ENCODE peak calls at places on chromosomes 2 and 18, in eight cellular contexts. O is MM.1S, M is HCT116, X is K562, T is endothelial cell of umbilical vein, W is fibroblast of lung, I is GM23248, A is hepatocyte. D is an unnamed sample.

GRCh38 chr2:126437016-126437415 is 218.9 kb upstream of the GYPC start:
- DNase-seq in O (no peak), M (no peak), X (no peak), T (no peak), W (no peak), I (no peak), A (no peak), D (no peak)

GRCh38 chr18:27780061-27780740 is 396.7 kb downstream of the CDH2 start:
- DNase-seq in O (no peak), M (no peak), X (no peak), T (no peak), W (no peak), I (peak), A (no peak), D (no peak)

GRCh38 chr2:24566630-24567029 is 75.6 kb downstream of the NCOA1 start:
- DNase-seq in O (no peak), M (no peak), X (no peak), T (no peak), W (no peak), I (no peak), A (no peak), D (no peak)

GRCh38 chr2:67581751-67582150 is 184.6 kb downstream of the ETAA1 start:
- DNase-seq in O (no peak), M (no peak), X (peak), T (no peak), W (no peak), I (no peak), A (no peak), D (no peak)

GRCh38 chr2:227766361-227766883 is 20.7 kb downstream of the SCYGR8 start:
- DNase-seq in O (peak), M (peak), X (peak), T (peak), W (peak), I (peak), A (peak), D (peak)

GRCh38 chr2:145845207-145845894 is 1325.4 kb upstream of the ZEB2 start:
- DNase-seq in O (no peak), M (no peak), X (no peak), T (no peak), W (peak), I (peak), A (no peak), D (no peak)

GRCh38 chr2:30178618-30179404 is 32.0 kb downstream of the YPEL5 start:
- DNase-seq in O (no peak), M (no peak), X (peak), T (peak), W (peak), I (peak), A (peak), D (no peak)

GRCh38 chr2:177029501-177029900 is 183.1 kb upstream of the HNRNPA3 start:
- DNase-seq in O (no peak), M (peak), X (no peak), T (no peak), W (no peak), I (no peak), A (no peak), D (no peak)

GRCh38 chr2:221554769-221555510 is 17.2 kb downstream of the EPHA4 start:
- DNase-seq in O (no peak), M (no peak), X (no peak), T (no peak), W (no peak), I (peak), A (no peak), D (no peak)

GRCh38 chr2:53252115-53252514 is 515.5 kb upstream of the CHAC2 start:
- DNase-seq in O (peak), M (no peak), X (no peak), T (peak), W (no peak), I (no peak), A (no peak), D (peak)

GRCh38 chr2:72040629-72041403 is 106.8 kb downstream of the CYP26B1 start:
- DNase-seq in O (no peak), M (no peak), X (no peak), T (no peak), W (no peak), I (peak), A (no peak), D (no peak)

GRCh38 chr2:7815726-7816125 is 866.1 kb upstream of the ID2 start:
- DNase-seq in O (no peak), M (no peak), X (no peak), T (no peak), W (no peak), I (no peak), A (no peak), D (no peak)

GRCh38 chr18:43789234-43790000 is 512.1 kb upstream of the SYT4 start:
- DNase-seq in O (no peak), M (no peak), X (no peak), T (peak), W (peak), I (peak), A (peak), D (no peak)

GRCh38 chr2:191635333-191636234 is 42.4 kb upstream of the NABP1 start:
- DNase-seq in O (peak), M (peak), X (no peak), T (no peak), W (peak), I (peak), A (no peak), D (no peak)

GRCh38 chr2:41894563-41895333 is 153.1 kb upstream of the PKDCC start:
- DNase-seq in O (no peak), M (no peak), X (no peak), T (no peak), W (no peak), I (no peak), A (peak), D (no peak)

GRCh38 chr2:119659601-119660342 is 19.2 kb upstream of the TMEM177 start:
- DNase-seq in O (peak), M (peak), X (peak), T (peak), W (peak), I (peak), A (peak), D (no peak)

GRCh38 chr18:48295586-48296311 is 113.4 kb downstream of the ZBTB7C start:
- DNase-seq in O (no peak), M (no peak), X (peak), T (no peak), W (peak), I (peak), A (peak), D (no peak)

GRCh38 chr2:73947412-73948018 is 20.8 kb downstream of the DGUOK start:
- DNase-seq in O (no peak), M (no peak), X (no peak), T (no peak), W (no peak), I (no peak), A (no peak), D (no peak)

GRCh38 chr2:219592721-219593120 is 4.9 kb upstream of the STK11IP start:
- DNase-seq in O (no peak), M (no peak), X (no peak), T (no peak), W (no peak), I (no peak), A (no peak), D (no peak)

GRCh38 chr2:238456966-238457926 is 30.5 kb downstream of the ASB1 start:
- DNase-seq in O (no peak), M (no peak), X (no peak), T (no peak), W (no peak), I (no peak), A (no peak), D (no peak)

GRCh38 chr2:177380181-177380580 is 12.4 kb upstream of the AGPS start:
- DNase-seq in O (no peak), M (no peak), X (no peak), T (no peak), W (no peak), I (no peak), A (no peak), D (no peak)

GRCh38 chr18:46903406-46903805 is 13.9 kb downstream of the PIAS2 start:
- DNase-seq in O (no peak), M (no peak), X (no peak), T (no peak), W (no peak), I (no peak), A (no peak), D (no peak)

GRCh38 chr2:65366595-65367125 is 65.7 kb downstream of the SPRED2 start:
- DNase-seq in O (no peak), M (peak), X (peak), T (peak), W (peak), I (peak), A (peak), D (peak)

GRCh38 chr2:23363268-23363667 is 21.7 kb upstream of the KLHL29 start:
- DNase-seq in O (no peak), M (no peak), X (no peak), T (no peak), W (no peak), I (no peak), A (no peak), D (no peak)

GRCh38 chr2:68709421-68709911 is 25.1 kb upstream of the ARHGAP25 start:
- DNase-seq in O (peak), M (peak), X (peak), T (peak), W (peak), I (peak), A (peak), D (no peak)

GRCh38 chr2:128681351-128681906 is 362.8 kb upstream of the HS6ST1 start:
- DNase-seq in O (no peak), M (no peak), X (no peak), T (no peak), W (no peak), I (no peak), A (no peak), D (no peak)
- H2AFZ ChIP-seq in O (no peak), M (no peak), X (no peak), T (no peak), W (no peak), I (no peak), A (no peak), D (no peak)

GRCh38 chr18:79988079-79988924 is at the start of gene TXNL4A:
- DNase-seq in O (peak), M (no peak), X (peak), T (peak), W (peak), I (peak), A (peak), D (peak)
- TF ChIP-seq EZH2 in O (no peak), M (no peak), X (no peak), T (no peak), W (no peak), I (no peak), A (no peak), D (no peak)

GRCh38 chr2:132620115-132620514 is 49.9 kb downstream of the LYPD1 start:
- DNase-seq in O (no peak), M (no peak), X (no peak), T (no peak), W (no peak), I (peak), A (no peak), D (no peak)

GRCh38 chr2:132627542-132627941 is 42.5 kb downstream of the LYPD1 start:
- DNase-seq in O (no peak), M (no peak), X (no peak), T (no peak), W (no peak), I (peak), A (no peak), D (no peak)

GRCh38 chr2:132621131-132621875 is 48.7 kb downstream of the LYPD1 start:
- DNase-seq in O (no peak), M (no peak), X (no peak), T (no peak), W (no peak), I (no peak), A (peak), D (no peak)

GRCh38 chr2:132618734-132619133 is 51.3 kb downstream of the LYPD1 start:
- DNase-seq in O (no peak), M (no peak), X (no peak), T (no peak), W (no peak), I (no peak), A (no peak), D (no peak)

DNA sequence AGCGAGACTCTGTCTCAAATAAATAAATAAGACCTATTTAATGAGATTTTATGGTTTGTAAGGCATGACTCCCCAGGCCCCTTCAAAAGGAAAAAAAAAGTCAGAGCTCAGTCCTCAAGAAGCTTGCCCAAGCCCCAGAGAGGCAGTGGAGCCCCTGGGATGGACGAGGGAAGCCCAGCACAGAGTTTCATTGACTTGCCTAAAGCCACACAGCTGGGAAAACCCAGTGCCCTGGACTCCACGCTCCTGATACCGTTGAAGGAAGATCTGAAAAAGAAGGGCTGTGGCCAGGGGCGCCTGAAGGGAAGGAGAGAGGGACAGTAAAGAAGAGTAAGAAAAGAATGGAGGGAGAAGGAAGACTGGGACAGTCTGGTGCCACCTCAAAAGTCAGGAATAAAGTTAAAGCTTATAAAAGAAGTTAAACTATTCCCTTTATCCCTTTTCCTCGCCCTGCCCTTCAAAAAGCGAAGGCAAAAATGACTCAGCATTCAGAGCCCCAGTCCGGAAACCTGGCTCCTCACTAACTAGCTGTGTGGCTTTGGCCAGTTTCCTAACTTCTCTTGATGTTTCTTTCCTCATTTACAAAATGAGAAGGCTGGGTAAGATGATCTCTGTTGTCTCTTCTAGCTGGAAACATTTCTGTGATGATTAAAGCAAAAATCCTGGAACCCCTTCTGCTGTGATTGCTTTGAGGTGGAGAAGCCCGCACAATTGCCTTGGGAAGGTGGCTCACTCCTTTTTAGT is 46.7 kb downstream of the LYPD1 start:
- DNase-seq in O (no peak), M (no peak), X (no peak), T (peak), W (peak), I (peak), A (no peak), D (no peak)
- H2AFZ ChIP-seq in O (no peak), M (no peak), X (no peak), T (no peak), W (no peak), I (peak), A (no peak), D (no peak)

GRCh38 chr2:66579494-66579893 is 144.6 kb downstream of the MEIS1 start:
- DNase-seq in O (no peak), M (no peak), X (no peak), T (peak), W (peak), I (no peak), A (no peak), D (no peak)

GRCh38 chr2:66577331-66578041 is 142.6 kb downstream of the MEIS1 start:
- DNase-seq in O (no peak), M (no peak), X (no peak), T (no peak), W (peak), I (no peak), A (peak), D (no peak)

GRCh38 chr2:66576381-66577330 is 141.7 kb downstream of the MEIS1 start:
- DNase-seq in O (no peak), M (no peak), X (no peak), T (peak), W (peak), I (peak), A (peak), D (no peak)

GRCh38 chr2:66578853-66579158 is 143.9 kb downstream of the MEIS1 start:
- DNase-seq in O (no peak), M (no peak), X (no peak), T (peak), W (peak), I (no peak), A (no peak), D (no peak)

GRCh38 chr2:66578067-66578852 is 143.3 kb downstream of the MEIS1 start:
- DNase-seq in O (no peak), M (no peak), X (no peak), T (no peak), W (peak), I (no peak), A (peak), D (no peak)
- TF ChIP-seq EZH2 in O (no peak), M (no peak), X (no peak), T (peak), W (no peak), I (no peak), A (no peak), D (no peak)

GRCh38 chr2:133940134-133940533 is 313.7 kb upstream of the MGAT5 start:
- DNase-seq in O (no peak), M (no peak), X (no peak), T (no peak), W (no peak), I (no peak), A (no peak), D (no peak)

GRCh38 chr2:133941666-133942065 is 312.2 kb upstream of the MGAT5 start:
- DNase-seq in O (no peak), M (no peak), X (no peak), T (no peak), W (no peak), I (no peak), A (no peak), D (no peak)

GRCh38 chr2:133936096-133936495 is 317.8 kb upstream of the MGAT5 start:
- DNase-seq in O (no peak), M (no peak), X (no peak), T (no peak), W (no peak), I (no peak), A (no peak), D (no peak)

GRCh38 chr2:133937669-133938068 is 316.2 kb upstream of the MGAT5 start:
- DNase-seq in O (no peak), M (no peak), X (no peak), T (no peak), W (no peak), I (no peak), A (no peak), D (no peak)

GRCh38 chr2:133936601-133937000 is 317.3 kb upstream of the MGAT5 start:
- DNase-seq in O (no peak), M (no peak), X (no peak), T (no peak), W (no peak), I (no peak), A (no peak), D (no peak)
- H2AFZ ChIP-seq in O (no peak), M (no peak), X (no peak), T (no peak), W (no peak), I (no peak), A (no peak), D (no peak)

GRCh38 chr2:172097557-172098131 is 5.1 kb downstream of the DLX2 start:
- DNase-seq in O (no peak), M (no peak), X (peak), T (no peak), W (no peak), I (peak), A (no peak), D (no peak)

GRCh38 chr2:172094319-172095145 is 8.2 kb downstream of the DLX2 start:
- DNase-seq in O (no peak), M (no peak), X (no peak), T (no peak), W (no peak), I (peak), A (no peak), D (peak)

GRCh38 chr2:172096661-172097547 is 5.8 kb downstream of the DLX2 start:
- DNase-seq in O (no peak), M (no peak), X (no peak), T (peak), W (no peak), I (peak), A (peak), D (no peak)

GRCh38 chr2:172095146-172095904 is 7.4 kb downstream of the DLX2 start:
- DNase-seq in O (peak), M (no peak), X (no peak), T (peak), W (peak), I (peak), A (peak), D (peak)

DNA sequence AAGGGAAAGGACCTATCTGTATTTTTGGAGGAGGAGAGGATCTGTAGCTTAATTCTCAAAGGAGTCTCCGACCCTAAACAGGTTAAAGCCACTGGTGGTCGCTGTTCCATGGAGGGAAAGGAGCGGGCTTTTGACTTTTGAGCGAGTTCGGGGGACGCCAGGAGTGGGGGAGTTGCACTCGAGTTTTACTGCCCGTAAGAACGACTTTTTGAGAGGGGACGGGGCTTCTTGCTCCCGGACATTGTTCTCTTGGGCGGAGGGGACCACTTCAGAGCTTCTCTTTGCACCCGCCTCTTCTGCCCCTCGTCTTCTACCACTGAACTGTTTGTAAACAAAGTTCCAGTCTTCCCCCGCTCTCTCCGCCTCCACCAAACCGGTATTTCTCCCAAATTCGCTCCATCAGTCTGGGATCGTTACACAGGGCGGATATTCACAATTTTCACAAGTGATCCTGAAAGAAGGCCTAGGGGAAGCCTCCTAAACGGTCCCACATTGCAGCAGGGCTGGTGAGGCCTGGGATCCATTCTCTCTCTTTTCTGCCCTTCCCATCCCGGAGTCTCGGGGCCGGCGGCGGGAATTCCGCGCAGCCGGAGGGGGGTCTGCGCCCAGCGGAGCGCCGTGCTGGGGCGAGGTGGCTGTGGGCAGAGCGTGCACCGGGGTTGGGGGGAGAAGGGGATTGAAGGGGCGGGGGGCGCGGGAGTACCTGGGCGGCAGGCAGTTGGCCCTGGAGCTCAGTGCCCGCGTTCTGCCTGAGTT is 6.6 kb downstream of the DLX2 start:
- DNase-seq in O (no peak), M (no peak), X (no peak), T (no peak), W (no peak), I (peak), A (no peak), D (no peak)
- TF ChIP-seq EZH2 in O (no peak), M (no peak), X (no peak), T (peak), W (peak), I (no peak), A (no peak), D (no peak)

D was measured in PC-9.